ENCODE peak calls at places on chromosomes 6 and 20, in ten cellular contexts. S is astrocyte of the spinal cord, G is progenitor cell of endocrine pancreas, U is AG04450, F is NB4, Q is A549, D is upper lobe of right lung, M is right lobe of liver, N is transverse colon, A is cardiac fibroblast. P is an unnamed sample.

GRCh38 chr6:105797313-105797970 is 288.7 kb upstream of the PRDM1 start:
- DNase-seq in U (no peak), Q (no peak), N (no peak), S (no peak), F (no peak), D (no peak), A (no peak), M (no peak), G (no peak), P (no peak)

GRCh38 chr6:18203786-18204185 is 48.6 kb downstream of the KDM1B start:
- DNase-seq in Q (no peak), M (no peak), D (no peak), F (no peak), A (no peak), N (no peak), U (no peak), G (no peak), S (peak), P (no peak)

GRCh38 chr6:168024951-168025510 is 27.6 kb downstream of the KIF25 start:
- DNase-seq in G (no peak), M (peak), N (no peak), A (no peak), U (no peak), S (no peak), Q (no peak), F (no peak), D (no peak), P (no peak)

GRCh38 chr6:54846857-54847721 is 518 bp downstream of the FAM83B start:
- DNase-seq in A (peak), U (no peak), F (no peak), S (no peak), D (no peak), Q (no peak), G (peak), N (peak), M (no peak), P (no peak)

GRCh38 chr6:143465546-143465945 is 14.9 kb downstream of the PEX3 start:
- DNase-seq in F (no peak), M (no peak), N (no peak), A (peak), Q (no peak), G (no peak), D (no peak), U (no peak), S (no peak), P (no peak)

GRCh38 chr6:73134588-73134987 is 90.7 kb downstream of the KHDC1L start:
- DNase-seq in U (no peak), F (peak), D (peak), M (peak), S (peak), G (peak), Q (no peak), A (peak), N (peak), P (no peak)

GRCh38 chr6:45791181-45791580 is 224.5 kb downstream of the CLIC5 start:
- DNase-seq in D (no peak), M (no peak), N (no peak), F (no peak), Q (no peak), G (no peak), U (no peak), S (peak), A (peak), P (no peak)

GRCh38 chr20:43949741-43950618 is 35.3 kb downstream of the TOX2 start:
- DNase-seq in F (peak), Q (no peak), D (no peak), A (peak), N (peak), M (no peak), S (no peak), U (no peak), G (no peak), P (no peak)

GRCh38 chr6:40172272-40172671 is 238.0 kb upstream of the MOCS1 start:
- DNase-seq in N (no peak), D (no peak), F (no peak), U (no peak), A (no peak), Q (no peak), M (no peak), S (no peak), G (no peak), P (no peak)

GRCh38 chr6:137240168-137240567 is 21.0 kb upstream of the IFNGR1 start:
- DNase-seq in D (peak), Q (no peak), A (peak), N (peak), S (peak), G (no peak), M (no peak), U (peak), F (peak), P (no peak)

GRCh38 chr6:44431118-44431725 is 43.7 kb downstream of the CDC5L start:
- DNase-seq in G (no peak), F (peak), A (peak), Q (peak), S (peak), M (no peak), N (peak), U (peak), D (no peak), P (no peak)

GRCh38 chr6:34393191-34393967 is 910 bp upstream of the NUDT3 start:
- DNase-seq in D (no peak), M (no peak), U (no peak), S (no peak), N (no peak), Q (no peak), G (no peak), A (no peak), F (peak), P (no peak)

GRCh38 chr6:27081188-27081587 is 166.3 kb upstream of the PRSS16 start:
- DNase-seq in F (no peak), U (no peak), D (no peak), M (no peak), S (no peak), A (no peak), Q (no peak), N (no peak), G (no peak), P (no peak)

GRCh38 chr20:39105551-39105950 is 143.4 kb downstream of the DHX35 start:
- DNase-seq in Q (no peak), U (no peak), G (no peak), N (no peak), S (no peak), M (no peak), D (no peak), F (peak), A (no peak), P (no peak)

GRCh38 chr6:165245287-165245686 is 64.1 kb downstream of the C6orf118 start:
- DNase-seq in F (peak), N (no peak), G (no peak), S (peak), U (no peak), Q (no peak), M (no peak), D (no peak), A (peak), P (no peak)

GRCh38 chr6:168774381-168774780 is 333.4 kb downstream of the SMOC2 start:
- DNase-seq in D (no peak), A (peak), N (no peak), S (no peak), F (no peak), U (no peak), M (no peak), Q (no peak), G (no peak), P (no peak)

GRCh38 chr20:56451056-56451765 is 17.2 kb upstream of the RTF2 start:
- DNase-seq in G (no peak), M (no peak), U (no peak), Q (no peak), S (no peak), N (no peak), A (no peak), D (no peak), F (peak), P (no peak)

GRCh38 chr20:1267161-1267560 is 1.1 kb downstream of the SNPH start:
- DNase-seq in Q (no peak), A (no peak), G (no peak), S (no peak), F (no peak), U (no peak), N (no peak), D (no peak), M (no peak), P (no peak)

GRCh38 chr6:117169781-117170281 is 95.5 kb upstream of the VGLL2 start:
- DNase-seq in N (no peak), U (no peak), M (no peak), F (no peak), S (no peak), Q (no peak), D (no peak), G (no peak), A (no peak), P (no peak)

GRCh38 chr6:115612796-115613479 is 447.8 kb downstream of the FRK start:
- DNase-seq in N (no peak), F (no peak), U (no peak), Q (no peak), D (no peak), M (no peak), S (no peak), A (no peak), G (no peak), P (no peak)

GRCh38 chr6:15137086-15137485 is 108.8 kb upstream of the JARID2 start:
- DNase-seq in A (no peak), M (no peak), D (no peak), Q (no peak), F (no peak), N (no peak), U (no peak), G (no peak), S (no peak), P (no peak)

GRCh38 chr20:18428490-18429173 is 38.2 kb downstream of the DZANK1 start:
- DNase-seq in S (peak), A (peak), F (no peak), U (no peak), D (no peak), G (no peak), Q (no peak), M (peak), N (peak), P (no peak)

GRCh38 chr20:64161595-64162238 is 2.5 kb upstream of the MYT1 start:
- DNase-seq in D (no peak), M (no peak), S (peak), N (peak), A (peak), G (peak), F (peak), Q (peak), U (no peak), P (no peak)

GRCh38 chr6:15077006-15077405 is 168.9 kb upstream of the JARID2 start:
- DNase-seq in M (no peak), G (no peak), D (no peak), A (no peak), U (no peak), Q (no peak), S (no peak), N (no peak), F (no peak), P (no peak)

GRCh38 chr6:108497883-108498282 is 62.8 kb upstream of the FOXO3 start:
- DNase-seq in N (peak), D (no peak), F (peak), S (peak), M (no peak), Q (peak), G (no peak), U (no peak), A (peak), P (no peak)

GRCh38 chr20:25009218-25010145 is 16.9 kb upstream of the APMAP start:
- DNase-seq in N (peak), D (peak), S (no peak), Q (no peak), U (no peak), F (no peak), G (no peak), A (no peak), M (peak), P (no peak)

GRCh38 chr6:57268294-57268640 is 46.2 kb upstream of the RAB23 start:
- DNase-seq in A (no peak), M (no peak), N (no peak), Q (no peak), D (no peak), U (no peak), G (no peak), F (no peak), S (no peak), P (no peak)

GRCh38 chr20:62356143-62356947 is 10.8 kb downstream of the LAMA5 start:
- DNase-seq in A (peak), Q (no peak), N (no peak), F (no peak), S (no peak), G (no peak), D (no peak), U (no peak), M (no peak), P (peak)

GRCh38 chr20:50512323-50512722 is 2.1 kb downstream of the PTPN1 start:
- DNase-seq in F (no peak), G (no peak), U (no peak), D (no peak), S (no peak), N (no peak), A (no peak), Q (no peak), M (no peak), P (no peak)

GRCh38 chr6:46438245-46438644 is 53.0 kb downstream of the RCAN2 start:
- DNase-seq in F (no peak), S (no peak), Q (no peak), D (no peak), G (no peak), N (no peak), U (no peak), M (no peak), A (no peak), P (no peak)

GRCh38 chr6:49692534-49692933 is 20.8 kb downstream of the CRISP2 start:
- DNase-seq in N (no peak), G (no peak), A (no peak), S (no peak), U (no peak), Q (no peak), F (no peak), M (no peak), D (no peak), P (no peak)

GRCh38 chr20:13510837-13511488 is 127.8 kb downstream of the TASP1 start:
- DNase-seq in Q (no peak), N (no peak), M (no peak), U (no peak), F (no peak), D (no peak), S (no peak), G (no peak), A (peak), P (no peak)

GRCh38 chr6:135173242-135173988 is 7.7 kb upstream of the MYB start:
- DNase-seq in D (no peak), Q (no peak), U (no peak), N (no peak), F (no peak), A (no peak), G (no peak), S (no peak), M (no peak), P (no peak)

GRCh38 chr20:57175397-57176010 is 90.9 kb downstream of the BMP7 start:
- DNase-seq in G (no peak), U (no peak), M (no peak), Q (no peak), N (no peak), S (no peak), F (no peak), D (no peak), A (no peak), P (no peak)

GRCh38 chr6:77292564-77293546 is 170.4 kb downstream of the HTR1B start:
- DNase-seq in U (peak), M (no peak), Q (peak), D (no peak), G (no peak), S (peak), F (no peak), N (no peak), A (peak), P (no peak)

GRCh38 chr20:4664691-4665360 is 56.9 kb upstream of the PRND start:
- DNase-seq in S (no peak), U (no peak), A (no peak), F (no peak), Q (no peak), G (no peak), M (no peak), N (no peak), D (no peak), P (no peak)

GRCh38 chr20:44585042-44585968 is 2.9 kb downstream of the PKIG start:
- DNase-seq in F (no peak), G (no peak), M (no peak), D (no peak), U (no peak), Q (no peak), A (no peak), S (no peak), N (no peak), P (no peak)

GRCh38 chr6:13795041-13795748 is 19.2 kb downstream of the MCUR1 start:
- DNase-seq in F (peak), S (peak), U (peak), N (peak), G (peak), Q (peak), M (peak), D (peak), A (peak), P (no peak)

GRCh38 chr6:53107091-53107490 is 41.5 kb downstream of the GCM1 start:
- DNase-seq in F (no peak), U (no peak), G (no peak), D (no peak), M (no peak), S (peak), Q (no peak), N (no peak), A (peak), P (no peak)

GRCh38 chr6:53104916-53105315 is 39.7 kb downstream of the FBXO9 start:
- DNase-seq in Q (no peak), G (no peak), A (no peak), S (no peak), F (no peak), U (no peak), D (no peak), M (no peak), N (no peak), P (no peak)

GRCh38 chr6:53101006-53101405 is 35.8 kb downstream of the FBXO9 start:
- DNase-seq in U (no peak), D (no peak), M (no peak), S (no peak), F (no peak), N (no peak), G (no peak), Q (no peak), A (no peak), P (no peak)

GRCh38 chr6:53100561-53100960 is 35.4 kb downstream of the FBXO9 start:
- DNase-seq in U (no peak), F (no peak), D (no peak), S (no peak), G (no peak), Q (no peak), A (no peak), N (no peak), M (no peak), P (no peak)

DNA sequence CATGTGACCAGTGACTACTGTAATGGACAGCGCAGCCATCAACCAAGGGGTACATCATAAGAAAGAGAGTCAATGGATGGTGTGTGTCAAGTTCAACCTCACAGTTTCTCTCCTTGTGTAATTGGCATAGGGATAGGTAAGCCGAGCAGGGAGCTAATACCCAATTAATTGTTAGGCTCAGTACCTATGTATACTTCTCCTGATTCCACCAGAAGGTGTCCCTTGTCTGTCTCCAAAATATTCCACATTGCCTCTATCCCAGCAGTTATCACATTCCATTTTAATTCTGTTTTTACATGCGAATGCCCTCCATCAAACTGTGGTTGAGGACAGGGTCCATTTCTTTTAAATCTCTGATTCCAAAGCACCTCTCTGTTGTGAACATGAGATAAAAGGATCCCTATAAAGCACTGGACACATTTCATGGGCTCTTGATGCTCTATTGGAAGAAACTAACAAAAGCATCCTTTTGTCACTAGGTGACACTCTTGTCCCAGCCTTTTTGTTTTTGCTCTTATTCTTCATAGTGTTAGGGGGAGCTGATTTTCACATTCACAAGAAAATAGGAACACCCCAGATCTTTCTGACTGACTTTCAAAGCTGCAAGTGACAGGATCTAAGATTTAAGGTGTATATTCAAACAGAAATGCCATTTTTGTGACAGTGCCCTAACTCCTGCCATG is 38.9 kb downstream of the FBXO9 start:
- DNase-seq in D (no peak), A (peak), G (no peak), F (peak), N (no peak), M (no peak), Q (no peak), S (peak), U (no peak), P (no peak)
- TF ChIP-seq CTCF in D (no peak), A (no peak), G (no peak), F (peak), N (no peak), M (no peak), Q (peak), S (peak), U (no peak), P (peak)

DNA sequence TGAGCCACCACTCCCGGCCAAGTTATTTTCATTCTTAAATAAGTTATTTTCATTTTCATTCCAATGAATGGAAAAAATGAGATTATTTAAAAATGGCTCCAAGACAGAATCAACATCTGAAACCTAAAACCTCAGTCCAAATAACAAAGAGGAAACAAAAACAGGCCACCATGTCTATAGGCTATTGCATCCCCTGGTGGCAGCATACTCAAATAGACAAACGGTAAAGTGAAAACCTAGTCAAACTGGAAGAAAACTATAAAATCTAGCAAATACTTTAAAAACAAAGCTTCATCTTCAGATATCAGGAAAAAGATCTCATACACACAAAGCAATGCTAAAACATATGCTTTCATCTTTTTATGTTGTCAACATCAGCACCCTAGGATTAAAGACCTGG is 20.9 kb downstream of the IL17A start:
- DNase-seq in A (no peak), D (no peak), U (no peak), N (no peak), M (no peak), S (no peak), F (no peak), G (no peak), Q (no peak), P (no peak)
- TF ChIP-seq CTCF in A (no peak), D (no peak), U (no peak), N (no peak), M (peak), S (no peak), F (peak), G (no peak), Q (no peak), P (peak)

DNA sequence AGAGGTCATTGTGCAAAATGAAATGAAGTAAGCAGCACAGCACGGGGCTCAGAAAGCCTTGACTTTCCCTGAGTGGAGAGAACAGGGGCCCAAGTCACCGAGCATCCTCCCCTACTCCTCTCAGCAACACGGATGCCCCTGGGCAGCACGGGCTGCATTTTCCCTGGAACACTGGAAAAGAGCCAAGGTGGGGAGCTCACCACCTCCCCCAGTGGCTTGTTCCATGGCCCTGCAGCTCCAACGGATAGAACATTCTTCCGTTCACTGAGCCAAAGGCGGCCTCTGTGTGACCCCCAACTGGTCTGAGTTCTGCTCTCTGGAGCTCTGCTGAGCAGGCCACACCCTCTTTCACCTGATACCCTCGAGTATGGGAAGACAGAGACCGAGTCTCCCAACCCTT is 20.8 kb upstream of the EMILIN3 start:
- DNase-seq in S (no peak), F (no peak), Q (no peak), M (no peak), G (no peak), U (no peak), N (no peak), A (peak), D (no peak), P (no peak)
- TF ChIP-seq CTCF in S (peak), F (no peak), Q (no peak), M (no peak), G (no peak), U (peak), N (no peak), A (no peak), D (no peak), P (no peak)

GRCh38 chr6:138378463-138378862 is 758 bp downstream of the SMIM28 start:
- DNase-seq in N (no peak), S (no peak), G (no peak), U (no peak), D (no peak), M (no peak), F (no peak), Q (no peak), A (no peak), P (no peak)
- TF ChIP-seq CTCF in N (no peak), S (no peak), G (no peak), U (no peak), D (no peak), M (no peak), F (no peak), Q (no peak), A (no peak), P (no peak)

DNA sequence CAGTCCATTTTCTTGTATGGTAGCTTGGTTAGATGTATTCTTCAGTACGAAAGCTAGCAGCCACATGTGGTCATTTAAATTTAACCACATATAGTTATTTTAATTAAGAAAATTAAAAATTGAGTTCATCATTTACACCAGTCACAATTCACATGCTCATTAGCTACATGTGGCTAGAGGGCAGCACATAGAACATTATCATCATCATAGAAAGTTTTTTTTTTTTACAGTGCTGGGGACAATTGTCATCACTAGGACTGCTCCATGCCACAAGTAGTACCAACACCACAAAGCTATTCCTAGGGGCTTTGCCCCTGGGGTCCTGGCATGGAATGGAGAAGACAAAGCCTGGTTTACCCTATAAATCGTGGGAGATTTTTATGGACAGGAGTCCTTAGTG is 30.5 kb downstream of the PLCB4 start:
- DNase-seq in U (no peak), A (no peak), G (no peak), Q (no peak), S (no peak), M (no peak), D (no peak), F (no peak), N (no peak), P (no peak)
- TF ChIP-seq CTCF in U (no peak), A (no peak), G (no peak), Q (no peak), S (no peak), M (no peak), D (no peak), F (no peak), N (no peak), P (no peak)